ENCODE peak calls at places on chromosome 17, in ten cellular contexts. S, B, E, U, A, V, G, H, N and C are unnamed samples.

GRCh38 chr17:75370288-75370687 is 35.2 kb downstream of the GRB2 start:
- DNase-seq in H (no peak), A (no peak), N (no peak), U (no peak), B (no peak), V (peak), E (peak), G (peak), S (no peak), C (no peak)

GRCh38 chr17:38598536-38598935 is 7.2 kb downstream of the SRCIN1 start:
- DNase-seq in S (peak), A (peak), B (peak), G (no peak), N (no peak), H (no peak), U (no peak), V (no peak), E (peak), C (no peak)

GRCh38 chr17:49216482-49216881 is 6.0 kb downstream of the ABI3 start:
- DNase-seq in N (no peak), G (no peak), H (no peak), U (no peak), S (no peak), V (no peak), E (no peak), A (no peak), B (no peak), C (no peak)

GRCh38 chr17:28717578-28718316 is at the start of gene RAB34:
- DNase-seq in V (peak), S (peak), A (peak), N (peak), B (peak), G (peak), H (no peak), U (no peak), E (peak), C (no peak)

GRCh38 chr17:14833201-14833773 is 431.8 kb downstream of the PMP22 start:
- DNase-seq in V (no peak), G (no peak), A (no peak), B (peak), U (no peak), N (peak), H (no peak), E (peak), S (no peak), C (no peak)

GRCh38 chr17:14047591-14047990 is 21.7 kb upstream of the COX10 start:
- DNase-seq in E (no peak), S (no peak), U (no peak), H (no peak), V (no peak), A (no peak), N (no peak), B (no peak), G (no peak), C (no peak)

GRCh38 chr17:8288336-8289102 is at the start of gene RANGRF:
- DNase-seq in G (peak), H (peak), V (peak), U (peak), E (peak), B (peak), S (peak), N (peak), A (peak), C (peak)

GRCh38 chr17:82668631-82669099 is 20.4 kb upstream of the WDR45B start:
- DNase-seq in N (peak), U (no peak), G (peak), V (peak), E (peak), B (peak), H (peak), A (peak), S (peak), C (no peak)

GRCh38 chr17:6797718-6798351 is 21.8 kb downstream of the FBXO39 start:
- DNase-seq in V (no peak), H (peak), G (no peak), S (no peak), E (peak), N (peak), U (no peak), A (no peak), B (no peak), C (no peak)

GRCh38 chr17:73743802-73744201 is 99.6 kb upstream of the SDK2 start:
- DNase-seq in G (no peak), S (no peak), N (no peak), V (no peak), A (no peak), U (no peak), B (no peak), H (no peak), E (no peak), C (no peak)

GRCh38 chr17:45038771-45039634 is 12.4 kb downstream of the DCAKD start:
- DNase-seq in V (no peak), E (peak), A (no peak), S (no peak), N (no peak), B (peak), U (no peak), H (no peak), G (peak), C (no peak)

GRCh38 chr17:7943291-7943690 is 11.3 kb downstream of the CNTROB start:
- DNase-seq in H (no peak), B (no peak), G (no peak), A (no peak), S (no peak), V (no peak), N (no peak), E (no peak), U (no peak), C (no peak)

GRCh38 chr17:4539025-4539424 is 16.2 kb downstream of the MYBBP1A start:
- DNase-seq in S (no peak), E (no peak), B (no peak), N (no peak), V (no peak), H (no peak), U (no peak), A (peak), G (peak), C (no peak)

GRCh38 chr17:64641499-64641898 is 20.6 kb downstream of the SMURF2 start:
- DNase-seq in N (peak), U (no peak), V (peak), S (peak), B (peak), A (no peak), H (no peak), G (no peak), E (peak), C (no peak)

GRCh38 chr17:62572488-62573469 is 54.7 kb upstream of the MRC2 start:
- DNase-seq in B (peak), H (no peak), U (no peak), V (no peak), E (peak), S (no peak), G (no peak), A (no peak), N (no peak), C (no peak)

GRCh38 chr17:73283250-73283649 is 21.6 kb upstream of the CPSF4L start:
- DNase-seq in E (no peak), H (no peak), V (no peak), B (no peak), S (no peak), N (no peak), U (no peak), G (no peak), A (no peak), C (no peak)

GRCh38 chr17:36667922-36668321 is 66.5 kb downstream of the MRM1 start:
- DNase-seq in N (no peak), H (no peak), G (no peak), U (no peak), S (no peak), V (no peak), E (no peak), A (no peak), B (no peak), C (no peak)

GRCh38 chr17:1179635-1180433 is at the start of gene ABR:
- DNase-seq in U (peak), G (peak), B (no peak), A (peak), E (no peak), S (peak), N (no peak), H (no peak), V (peak), C (no peak)

GRCh38 chr17:21613071-21613429 is 79.3 kb upstream of the KCNJ18 start:
- DNase-seq in B (no peak), G (no peak), U (no peak), H (no peak), N (no peak), V (no peak), E (no peak), A (no peak), S (no peak), C (no peak)

GRCh38 chr17:9291912-9292562 is 270.7 kb downstream of the NTN1 start:
- DNase-seq in S (peak), B (peak), V (peak), N (peak), U (no peak), G (peak), A (peak), E (peak), H (peak), C (no peak)

GRCh38 chr17:16328997-16329396 is 24.3 kb downstream of the CENPV start:
- DNase-seq in N (no peak), A (peak), U (no peak), G (no peak), E (peak), B (no peak), V (no peak), S (peak), H (no peak), C (no peak)

GRCh38 chr17:40936437-40936971 is 942 bp downstream of the KRT23 start:
- DNase-seq in V (no peak), H (no peak), B (no peak), A (no peak), U (no peak), G (no peak), S (no peak), N (no peak), E (no peak), C (no peak)

GRCh38 chr17:38320482-38320881 is 23.3 kb downstream of the GPR179 start:
- DNase-seq in H (peak), U (no peak), N (no peak), A (no peak), B (no peak), E (no peak), S (no peak), G (no peak), V (peak), C (no peak)

GRCh38 chr17:63997341-63998048 is 656 bp upstream of the PRR29 start:
- DNase-seq in U (no peak), H (peak), B (no peak), G (peak), N (no peak), A (no peak), S (no peak), V (peak), E (no peak), C (peak)

GRCh38 chr17:27840688-27841087 is 40.4 kb upstream of the NOS2 start:
- DNase-seq in B (no peak), G (no peak), H (no peak), V (no peak), A (no peak), E (no peak), N (no peak), S (no peak), U (no peak), C (no peak)

GRCh38 chr17:16922386-16923096 is 49.4 kb downstream of the TNFRSF13B start:
- DNase-seq in E (no peak), V (no peak), U (no peak), H (no peak), A (no peak), N (no peak), G (no peak), B (no peak), S (no peak), C (no peak)

GRCh38 chr17:9321862-9322261 is 253.8 kb downstream of the STX8 start:
- DNase-seq in G (no peak), U (no peak), A (no peak), V (no peak), H (peak), N (no peak), B (no peak), E (no peak), S (no peak), C (no peak)

GRCh38 chr17:75783069-75783783 is 1.4 kb upstream of the UNK start:
- DNase-seq in B (peak), N (no peak), V (no peak), A (no peak), G (no peak), E (peak), S (no peak), U (no peak), H (no peak), C (no peak)

GRCh38 chr17:34146440-34147043 is 108.5 kb upstream of the CCL2 start:
- DNase-seq in E (peak), V (no peak), U (peak), A (peak), S (peak), H (peak), B (no peak), G (no peak), N (no peak), C (no peak)
- TF ChIP-seq CTCF in E (peak), V (no peak), U (peak), A (peak), S (peak), H (peak), B (no peak), G (no peak), N (no peak), C (no peak)

GRCh38 chr17:30717290-30718098 is 107.0 kb downstream of the CRLF3 start:
- DNase-seq in E (no peak), A (no peak), B (no peak), G (peak), U (no peak), V (peak), S (no peak), H (peak), N (no peak), C (no peak)

GRCh38 chr17:30720013-30720471 is 104.5 kb downstream of the CRLF3 start:
- DNase-seq in E (no peak), H (peak), V (peak), N (no peak), B (no peak), U (no peak), A (no peak), S (no peak), G (peak), C (no peak)

DNA sequence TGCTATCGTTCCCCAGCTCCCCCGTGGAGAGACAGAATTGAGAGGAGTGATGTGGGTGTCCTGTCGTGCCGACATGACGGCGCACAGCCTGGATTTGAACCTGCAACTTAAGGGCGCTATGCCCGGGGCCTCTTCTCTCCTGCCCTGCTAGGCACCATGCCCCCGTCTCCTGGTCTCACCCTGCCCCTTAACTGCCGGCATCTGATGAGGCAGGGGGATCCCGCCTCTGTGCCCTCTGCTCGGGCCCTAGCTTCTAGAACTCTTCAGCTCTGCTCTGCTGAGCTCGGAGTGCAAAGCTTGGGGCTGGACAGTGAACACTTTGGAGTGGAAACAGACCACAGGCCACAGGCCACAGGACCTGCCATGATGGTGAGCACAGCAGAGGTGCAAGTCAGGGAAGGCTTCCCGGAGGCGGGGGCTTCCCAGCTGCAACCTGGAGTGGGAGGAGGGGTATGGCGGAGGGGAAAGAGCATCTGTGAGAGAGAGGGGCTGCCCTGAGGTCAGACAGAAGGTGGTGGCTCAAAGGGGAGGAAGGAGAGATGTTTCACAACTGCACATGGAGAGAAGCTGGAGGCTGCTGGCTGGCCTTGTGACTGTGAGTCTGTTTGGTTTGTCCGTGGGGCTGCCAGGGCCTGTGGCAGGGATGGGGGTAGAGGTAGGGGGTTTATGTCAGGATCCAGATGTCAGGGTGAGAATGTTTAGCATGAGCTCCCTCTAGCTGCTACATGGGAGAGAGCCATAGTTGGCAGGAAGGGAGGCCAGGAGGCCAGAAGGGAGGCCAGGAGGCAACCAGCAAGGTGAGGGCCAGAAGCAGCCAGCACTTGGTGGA is 107.8 kb downstream of the CRLF3 start:
- DNase-seq in H (no peak), N (no peak), B (peak), A (no peak), E (peak), S (no peak), U (no peak), G (peak), V (peak), C (no peak)
- TF ChIP-seq CTCF in H (no peak), N (no peak), B (peak), A (no peak), E (peak), S (peak), U (no peak), G (no peak), V (no peak), C (no peak)

DNA sequence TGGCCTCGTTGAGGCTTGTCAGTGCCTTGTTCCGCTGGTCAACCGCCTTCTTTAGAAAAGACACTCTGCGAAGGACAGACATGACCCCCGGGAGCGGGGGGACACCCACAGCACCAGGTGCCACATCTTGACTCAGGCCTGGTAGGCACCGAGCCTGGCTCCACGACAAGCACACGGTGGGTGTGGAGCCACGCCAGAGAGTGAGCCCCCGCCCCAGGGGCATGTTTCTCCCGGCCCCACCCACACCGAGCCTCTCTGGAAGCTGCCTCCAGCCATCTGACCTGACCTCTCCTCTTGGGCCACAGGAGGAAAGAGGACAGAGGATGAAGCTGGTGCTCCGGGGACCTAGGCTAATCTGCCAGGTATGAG is 4.6 kb downstream of the FAAP100 start:
- DNase-seq in G (no peak), S (no peak), H (no peak), B (no peak), N (no peak), E (no peak), A (no peak), V (no peak), U (no peak), C (no peak)
- TF ChIP-seq CTCF in G (no peak), S (no peak), H (no peak), B (no peak), N (no peak), E (no peak), A (no peak), V (no peak), U (no peak), C (no peak)

DNA sequence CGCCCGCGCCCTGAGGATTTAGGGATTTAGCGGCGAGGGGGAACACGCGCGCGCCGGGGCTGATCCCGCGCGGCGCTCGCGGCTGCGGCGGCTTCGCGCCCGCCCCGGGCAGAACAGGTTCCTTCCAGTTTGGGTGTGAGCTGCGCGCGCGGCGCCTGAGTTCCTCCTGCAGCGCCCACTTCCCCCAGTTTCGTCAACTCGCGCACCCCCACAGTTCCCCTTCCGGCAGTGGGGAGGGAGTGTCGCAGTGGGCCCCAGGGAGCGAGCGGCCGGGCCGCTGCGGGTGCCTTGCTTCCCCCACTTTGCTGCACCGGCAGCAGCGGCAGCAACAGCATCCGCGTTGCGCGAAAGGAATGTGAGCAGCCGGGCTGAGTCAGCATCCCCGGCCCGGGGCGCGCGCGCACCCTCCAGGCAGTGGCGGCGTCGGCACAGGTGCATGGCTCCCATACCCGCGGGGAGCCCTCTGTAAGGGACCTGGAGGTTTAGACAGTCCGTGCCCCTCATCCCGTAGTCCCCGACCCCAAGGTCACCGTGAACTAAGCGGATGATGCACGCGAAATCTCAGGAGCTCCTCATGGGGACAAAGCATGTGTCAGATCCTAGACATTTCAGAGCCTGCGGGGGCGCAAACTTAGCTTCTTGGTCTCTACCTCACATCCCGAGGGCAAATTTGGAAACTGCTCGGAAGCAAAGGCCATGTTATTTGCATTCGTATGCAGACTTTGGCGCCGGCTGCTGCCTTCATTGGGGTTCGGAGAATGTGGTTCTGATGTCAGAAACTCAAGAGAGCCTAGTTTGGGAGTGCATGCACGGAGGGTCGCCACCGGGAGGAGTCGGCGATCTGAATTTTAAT is 767 bp downstream of the ARSG start:
- DNase-seq in A (peak), B (peak), U (peak), V (peak), G (peak), S (peak), H (peak), N (no peak), E (peak), C (peak)
- TF ChIP-seq CTCF in A (no peak), B (no peak), U (no peak), V (no peak), G (no peak), S (peak), H (no peak), N (no peak), E (no peak), C (no peak)

GRCh38 chr17:46894024-46894423 is 28.9 kb upstream of the GOSR2 start:
- DNase-seq in U (no peak), A (no peak), N (no peak), H (no peak), B (no peak), V (no peak), S (no peak), G (no peak), E (no peak), C (no peak)

GRCh38 chr17:46896991-46897390 is 26.0 kb upstream of the GOSR2 start:
- DNase-seq in S (no peak), G (no peak), E (no peak), N (no peak), H (no peak), V (no peak), A (no peak), B (no peak), U (no peak), C (no peak)

GRCh38 chr17:46895171-46895570 is 27.8 kb upstream of the GOSR2 start:
- DNase-seq in G (no peak), E (no peak), H (no peak), S (no peak), N (no peak), V (no peak), A (no peak), U (no peak), B (no peak), C (no peak)

GRCh38 chr17:46892192-46892703 is 30.7 kb upstream of the GOSR2 start:
- DNase-seq in E (no peak), N (no peak), G (no peak), A (no peak), H (no peak), U (no peak), V (no peak), B (no peak), S (no peak), C (no peak)

DNA sequence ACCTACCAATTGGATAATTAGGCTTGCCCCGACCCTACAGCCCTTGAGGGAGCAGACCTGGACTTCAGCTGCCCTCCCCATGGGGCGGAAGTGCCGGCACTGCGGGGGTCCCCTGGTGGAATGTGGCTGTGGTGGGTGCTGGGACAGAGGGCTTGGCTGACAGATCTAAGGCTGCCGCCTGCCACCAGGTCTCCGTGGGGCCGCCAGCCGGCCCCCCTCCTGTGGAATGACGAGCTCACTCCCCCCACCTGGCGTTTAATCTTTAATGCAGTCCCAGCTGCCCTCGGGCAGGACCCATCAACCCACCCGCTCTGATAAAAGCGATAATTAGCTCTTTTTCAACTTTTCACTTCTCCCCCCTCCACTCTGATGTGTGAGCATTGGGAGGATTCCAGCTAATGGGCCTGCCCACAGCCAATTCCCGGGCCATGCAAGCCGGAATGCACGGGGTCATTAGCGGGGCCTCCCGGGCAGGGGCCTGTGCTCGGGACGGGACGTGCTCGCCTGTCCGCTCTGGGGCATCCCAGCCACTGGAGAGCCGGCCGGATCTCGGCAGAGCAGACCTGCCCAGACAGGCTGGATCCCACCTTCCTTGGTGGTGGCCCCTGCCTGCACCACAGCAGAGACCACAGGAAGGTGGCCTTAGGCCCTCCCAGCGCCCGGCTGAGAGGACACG is 28.3 kb upstream of the GOSR2 start:
- DNase-seq in G (no peak), V (no peak), H (no peak), E (no peak), B (no peak), S (no peak), U (no peak), N (no peak), A (no peak), C (no peak)
- TF ChIP-seq CTCF in G (no peak), V (no peak), H (no peak), E (no peak), B (no peak), S (no peak), U (no peak), N (no peak), A (no peak), C (no peak)